ENCODE peak calls at places on chromosomes 3 and 15, in nine cellular contexts. F is GM04504; N is RPMI8226; Q is body of pancreas; V is heart right ventricle; W is AG10803; O is activated naive CD8-positive, alpha-beta T cell treated with anti-CD3 and anti-CD28 coated beads, Interleukin-2, amount 50 U/mL, for 24 hours; U is NAMALWA; K is amniotic stem cell. R is an unnamed sample.

GRCh38 chr15:38226867-38227266 is 25.8 kb upstream of the SPRED1 start:
- DNase-seq in V (no peak), W (peak; percentile 66), F (peak; percentile 67), O (no peak), N (no peak), K (peak; percentile 48), U (no peak), Q (peak; percentile 33), R (no peak)

GRCh38 chr3:198079771-198080520 is 119.9 kb downstream of the LMLN start:
- DNase-seq in N (peak; percentile 31), U (no peak), F (no peak), O (peak; percentile 51), K (no peak), W (no peak), V (peak; percentile 21), Q (no peak), R (peak; percentile 36)

GRCh38 chr15:60095711-60096110 is 91.6 kb downstream of the FOXB1 start:
- DNase-seq in K (no peak), W (peak; percentile 67), F (no peak), V (no peak), Q (no peak), N (no peak), O (no peak), U (no peak), R (no peak)

GRCh38 chr3:73656241-73656890 is 31.6 kb upstream of the PDZRN3 start:
- DNase-seq in N (no peak), K (no peak), F (peak; percentile 37), O (no peak), U (no peak), V (no peak), W (peak; percentile 85), Q (no peak), R (no peak)

GRCh38 chr15:68484696-68485400 is 52.9 kb upstream of the ITGA11 start:
- DNase-seq in F (peak; percentile 73), K (peak; percentile 44), O (no peak), V (no peak), W (peak; percentile 96), Q (no peak), U (no peak), N (no peak), R (no peak)

GRCh38 chr3:101850327-101851048 is 1.2 kb downstream of the NFKBIZ start:
- DNase-seq in K (no peak), V (no peak), F (no peak), U (peak; percentile 61), W (peak; percentile 83), Q (no peak), O (peak; percentile 46), N (peak; percentile 51), R (peak; percentile 51)

GRCh38 chr3:8840556-8840955 is 71.1 kb upstream of the OXTR start:
- DNase-seq in N (no peak), U (no peak), V (no peak), F (no peak), K (no peak), O (no peak), Q (no peak), W (peak; percentile 75), R (no peak)

GRCh38 chr15:93974804-93975481 is 256.4 kb upstream of the MCTP2 start:
- DNase-seq in N (no peak), O (no peak), U (no peak), Q (peak; percentile 23), W (peak; percentile 35), K (no peak), F (no peak), V (no peak), R (no peak)

GRCh38 chr3:134326760-134327593 is 47.3 kb downstream of the AMOTL2 start:
- DNase-seq in V (no peak), F (peak; percentile 99), O (no peak), K (peak; percentile 81), W (peak; percentile 100), U (no peak), N (no peak), Q (no peak), R (no peak)

GRCh38 chr15:65084500-65085206 is 8.1 kb downstream of the KBTBD13 start:
- DNase-seq in N (no peak), U (no peak), W (no peak), F (no peak), Q (no peak), V (no peak), K (no peak), O (no peak), R (no peak)

GRCh38 chr3:183871541-183871940 is 13.1 kb downstream of the PARL start:
- DNase-seq in V (no peak), Q (no peak), U (no peak), O (no peak), K (no peak), W (no peak), N (no peak), F (no peak), R (no peak)

GRCh38 chr3:88061749-88062148 is 2.7 kb downstream of the ZNF654 start:
- DNase-seq in N (no peak), V (no peak), K (no peak), Q (no peak), W (no peak), O (no peak), F (no peak), U (no peak), R (no peak)

GRCh38 chr15:81888748-81889479 is 156.9 kb downstream of the MEX3B start:
- DNase-seq in K (peak; percentile 56), Q (no peak), N (no peak), V (no peak), O (no peak), U (no peak), W (peak; percentile 71), F (peak; percentile 36), R (no peak)

GRCh38 chr15:39466428-39466827 is 114.5 kb upstream of the THBS1 start:
- DNase-seq in K (no peak), V (peak; percentile 76), Q (peak; percentile 27), W (peak; percentile 89), N (no peak), O (no peak), U (no peak), F (peak; percentile 91), R (peak; percentile 28)

GRCh38 chr15:38520035-38520434 is 44.6 kb downstream of the RASGRP1 start:
- DNase-seq in N (no peak), K (no peak), F (no peak), Q (no peak), U (no peak), O (no peak), V (no peak), W (no peak), R (no peak)

GRCh38 chr15:81010086-81010485 is 9.4 kb downstream of the TLNRD1 start:
- DNase-seq in N (no peak), Q (no peak), U (no peak), K (no peak), W (no peak), O (no peak), F (no peak), V (no peak), R (no peak)

GRCh38 chr3:45907769-45908705 is 21.7 kb downstream of the CCR9 start:
- DNase-seq in Q (no peak), V (no peak), W (peak; percentile 61), K (no peak), F (no peak), U (no peak), O (no peak), N (no peak), R (no peak)

GRCh38 chr15:85649372-85649771 is 145.4 kb downstream of the KLHL25 start:
- DNase-seq in W (peak; percentile 73), F (no peak), N (no peak), O (peak; percentile 29), U (peak; percentile 40), Q (no peak), K (no peak), V (no peak), R (peak; percentile 2)

GRCh38 chr3:120274739-120275167 is 10.3 kb downstream of the GPR156 start:
- DNase-seq in Q (no peak), F (no peak), N (no peak), U (no peak), W (no peak), K (no peak), V (peak; percentile 31), O (no peak), R (no peak)

GRCh38 chr15:88894348-88894818 is 961 bp downstream of the HAPLN3 start:
- DNase-seq in N (peak; percentile 85), Q (peak; percentile 66), O (peak; percentile 88), W (no peak), F (no peak), K (no peak), U (peak; percentile 46), V (peak; percentile 63), R (peak; percentile 76)

GRCh38 chr3:33884204-33884561 is 85.8 kb downstream of the PDCD6IP start:
- DNase-seq in U (no peak), F (no peak), N (peak; percentile 13), K (no peak), Q (no peak), V (no peak), O (no peak), W (peak; percentile 16), R (peak; percentile 72)

GRCh38 chr3:43997788-43998373 is 243.8 kb upstream of the TOPAZ1 start:
- DNase-seq in W (peak; percentile 9), K (no peak), O (peak; percentile 18), V (no peak), Q (no peak), F (no peak), U (no peak), N (peak; percentile 73), R (no peak)

GRCh38 chr3:71708478-71709098 is 16.6 kb downstream of the EIF4E3 start:
- DNase-seq in K (no peak), N (no peak), O (no peak), V (no peak), U (no peak), W (no peak), Q (peak; percentile 83), F (no peak), R (no peak)

GRCh38 chr15:62482715-62483429 is 317.8 kb upstream of the C2CD4B start:
- DNase-seq in K (no peak), O (peak; percentile 31), Q (no peak), F (no peak), N (peak; percentile 70), W (peak; percentile 69), V (no peak), U (peak; percentile 65), R (peak; percentile 42)

GRCh38 chr3:4680227-4680691 is 187.1 kb downstream of the ITPR1 start:
- DNase-seq in Q (no peak), O (no peak), V (no peak), N (no peak), K (no peak), W (peak; percentile 9), U (no peak), F (no peak), R (no peak)

GRCh38 chr3:190811775-190812480 is 50.6 kb downstream of the GMNC start:
- DNase-seq in K (peak; percentile 50), W (peak; percentile 60), Q (peak; percentile 42), F (peak; percentile 20), O (no peak), N (peak; percentile 72), V (no peak), U (peak; percentile 76), R (peak; percentile 4)

R was measured in K562.